ENCODE peak calls at places on chromosomes 13 and 19, in seven cellular contexts. D, R, K, L, E, J and X are unnamed samples.

GRCh38 chr19:39385629-39386411 is 5.1 kb downstream of the PAF1 start:
- DNase-seq in E (no peak), J (no peak), D (no peak), L (no peak), K (no peak), R (no peak), X (no peak)

GRCh38 chr13:102597029-102598015 is 536 bp downstream of the TPP2 start:
- DNase-seq in R (peak; percentile 8), L (peak; percentile 59), K (no peak), J (peak; percentile 7), E (peak; percentile 12), D (peak; percentile 33), X (no peak)

GRCh38 chr19:29364224-29364726 is 151.3 kb upstream of the UQCRFS1 start:
- DNase-seq in J (no peak), E (no peak), K (no peak), R (no peak), L (no peak), D (no peak), X (no peak)

GRCh38 chr13:97468331-97468730 is 34.4 kb downstream of the RAP2A start:
- DNase-seq in R (no peak), E (no peak), J (no peak), K (no peak), L (no peak), D (no peak), X (no peak)

GRCh38 chr19:19860756-19861390 is 4.8 kb upstream of the ZNF253 start:
- DNase-seq in L (peak; percentile 73), K (no peak), J (no peak), D (no peak), E (peak; percentile 41), R (peak; percentile 49), X (peak; percentile 27)

GRCh38 chr19:18879579-18880373 is 16.2 kb downstream of the CERS1 start:
- DNase-seq in E (peak; percentile 35), L (peak; percentile 71), R (peak; percentile 10), D (peak; percentile 57), K (no peak), J (no peak), X (no peak)

GRCh38 chr19:18310118-18310909 is 12.6 kb downstream of the LSM4 start:
- DNase-seq in E (no peak), D (no peak), K (no peak), J (no peak), R (no peak), L (peak; percentile 92), X (no peak)

GRCh38 chr13:82993417-82993816 is 888.9 kb downstream of the SLITRK1 start:
- DNase-seq in D (no peak), L (no peak), J (no peak), K (no peak), E (no peak), R (no peak), X (no peak)

GRCh38 chr19:47227347-47228167 is 3.4 kb downstream of the BBC3 start:
- DNase-seq in L (peak; percentile 90), J (peak; percentile 90), R (peak; percentile 25), E (peak; percentile 90), D (peak; percentile 92), K (peak; percentile 96), X (peak; percentile 95)

GRCh38 chr13:112898786-112899617 is 70.0 kb upstream of the MCF2L start:
- DNase-seq in L (no peak), R (no peak), E (no peak), J (no peak), D (peak; percentile 20), K (no peak), X (no peak)

GRCh38 chr13:20383058-20383457 is 142.6 kb downstream of the CRYL1 start:
- DNase-seq in K (no peak), R (no peak), D (no peak), L (no peak), E (no peak), J (no peak), X (no peak)

GRCh38 chr19:33194527-33194883 is 375 bp downstream of the LRP3 start:
- DNase-seq in E (no peak), J (no peak), L (no peak), D (no peak), R (no peak), K (no peak), X (no peak)
- H3K4me3 ChIP-seq in E (no peak overlapping the region), J (peak overlapping the region; percentile 58), L (peak overlapping the region; percentile 29), D (peak overlapping the region; percentile 62), R (no peak overlapping the region), K (peak overlapping the region; percentile 69), X (peak overlapping the region; percentile 50)

GRCh38 chr19:43700368-43701015 is 15.4 kb upstream of the IRGC start:
- DNase-seq in L (peak; percentile 65), J (peak; percentile 41), E (peak; percentile 62), D (no peak), R (no peak), K (no peak), X (no peak)
- H3K4me3 ChIP-seq in L (peak overlapping the region; percentile 7), J (no peak overlapping the region), E (no peak overlapping the region), D (no peak overlapping the region), R (no peak overlapping the region), K (peak overlapping the region; percentile 26), X (no peak overlapping the region)

GRCh38 chr19:10271543-10272086 is 695 bp downstream of the ICAM1 start:
- DNase-seq in J (no peak), R (no peak), L (peak; percentile 74), D (no peak), E (no peak), K (no peak), X (no peak)
- H3K4me3 ChIP-seq in J (peak overlapping the region; percentile 47), R (peak overlapping the region; percentile 76), L (peak overlapping the region; percentile 39), D (no peak overlapping the region), E (no peak overlapping the region), K (no peak overlapping the region), X (peak overlapping the region; percentile 41)

GRCh38 chr19:41922585-41922984 is 5.7 kb downstream of the ERFL start:
- DNase-seq in D (no peak), J (no peak), K (no peak), R (no peak), E (no peak), L (no peak), X (no peak)
- H3K4me3 ChIP-seq in D (no peak overlapping the region), J (no peak overlapping the region), K (no peak overlapping the region), R (no peak overlapping the region), E (no peak overlapping the region), L (no peak overlapping the region), X (no peak overlapping the region)

GRCh38 chr13:21478881-21479808 is 20.0 kb upstream of the ZDHHC20 start:
- DNase-seq in L (peak; percentile 75), J (peak; percentile 77), D (peak; percentile 46), R (peak; percentile 57), E (peak; percentile 66), K (no peak), X (no peak)
- H3K4me3 ChIP-seq in L (no peak overlapping the region), J (peak overlapping the region; percentile 29), D (no peak overlapping the region), R (no peak overlapping the region), E (no peak overlapping the region), K (no peak overlapping the region), X (no peak overlapping the region)

GRCh38 chr19:1855040-1855827 is 7.0 kb upstream of the REXO1 start:
- DNase-seq in K (peak; percentile 70), L (peak; percentile 97), D (peak; percentile 96), E (peak; percentile 89), J (peak; percentile 81), R (peak; percentile 78), X (peak; percentile 82)
- H3K4me3 ChIP-seq in K (peak overlapping the region; percentile 31), L (peak overlapping the region; percentile 23), D (peak overlapping the region; percentile 53), E (no peak overlapping the region), J (peak overlapping the region; percentile 39), R (peak overlapping the region; percentile 84), X (peak overlapping the region; percentile 41)

DNA sequence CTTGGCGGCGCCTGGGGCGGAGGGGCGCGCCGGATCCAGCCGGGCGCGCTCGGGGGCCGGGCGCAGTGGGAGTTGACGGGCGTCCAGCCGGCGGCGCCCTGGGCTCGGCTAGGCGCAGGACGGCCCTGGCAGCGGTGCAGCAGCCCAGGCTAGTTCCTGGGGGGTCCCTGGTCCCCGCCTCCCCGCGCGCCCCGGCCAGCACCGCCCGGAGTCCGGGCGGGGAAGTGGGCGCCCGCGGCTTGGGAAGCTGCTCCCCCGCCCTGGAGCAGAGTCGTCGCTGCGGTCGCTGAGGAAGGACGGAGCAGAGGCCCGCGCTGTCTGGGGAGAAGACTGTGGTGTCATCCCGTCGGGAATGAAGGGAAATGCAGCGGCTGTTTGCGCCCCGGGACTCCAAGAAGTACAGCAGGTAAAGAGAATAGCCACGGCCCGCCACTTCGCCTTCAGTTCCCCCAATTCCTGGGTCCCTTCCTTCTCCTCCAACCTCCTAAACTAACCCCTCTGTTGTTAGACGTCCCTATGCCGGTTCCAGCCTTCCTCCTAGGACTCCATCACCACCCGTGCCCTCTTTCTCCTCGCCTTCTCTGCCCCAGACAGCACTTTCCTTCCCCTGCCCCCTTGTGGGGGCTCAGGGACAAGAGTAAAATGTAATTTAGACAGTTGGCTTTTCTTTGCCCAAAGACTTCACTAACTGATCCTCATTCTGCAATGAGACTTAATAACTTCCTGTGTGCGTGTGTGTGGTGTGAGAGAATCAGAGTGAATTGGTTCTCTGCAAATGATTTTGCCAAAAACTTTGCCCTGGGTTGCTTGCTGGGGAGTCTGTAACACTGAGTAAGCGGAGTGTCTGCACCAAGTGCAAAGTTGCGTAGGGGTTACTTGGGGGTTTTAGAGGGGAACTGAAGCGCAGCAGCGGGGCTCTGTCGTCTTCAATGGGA is 20.3 kb upstream of the SGCG start:
- DNase-seq in J (no peak), K (no peak), R (no peak), E (no peak), L (no peak), D (no peak), X (no peak)
- H3K4me3 ChIP-seq in J (peak overlapping the region; percentile 47), K (peak overlapping the region; percentile 41), R (no peak overlapping the region), E (no peak overlapping the region), L (no peak overlapping the region), D (no peak overlapping the region), X (peak overlapping the region; percentile 63)

GRCh38 chr13:28754698-28755545 is 36.2 kb upstream of the SLC46A3 start:
- DNase-seq in D (no peak), E (peak; percentile 23), J (peak; percentile 32), L (no peak), R (no peak), K (no peak), X (no peak)
- H3K4me3 ChIP-seq in D (no peak overlapping the region), E (no peak overlapping the region), J (no peak overlapping the region), L (no peak overlapping the region), R (peak overlapping the region; percentile 11), K (no peak overlapping the region), X (no peak overlapping the region)

GRCh38 chr19:12314553-12314952 is 18.9 kb downstream of the ZNF563 start:
- DNase-seq in K (no peak), L (no peak), D (no peak), E (peak; percentile 54), R (no peak), J (no peak), X (no peak)
- H3K4me3 ChIP-seq in K (no peak overlapping the region), L (no peak overlapping the region), D (no peak overlapping the region), E (no peak overlapping the region), R (no peak overlapping the region), J (no peak overlapping the region), X (no peak overlapping the region)